ENCODE peak calls at places on chromosomes 5 and 9, in eight cellular contexts. R is Peyer's patch, C is adrenal gland, Y is K562, Z is upper lobe of right lung, P is SK-N-SH, E is colonic mucosa, K is BE2C. H is an unnamed sample.

GRCh38 chr5:109855056-109855455 is 165.3 kb downstream of the MAN2A1 start:
- DNase-seq in R (no peak), C (no peak), Y (no peak), Z (no peak), P (no peak), E (no peak), K (no peak), H (no peak)

GRCh38 chr9:114314881-114315722 is 7.8 kb upstream of the ORM1 start:
- DNase-seq in R (peak), C (peak), Y (no peak), Z (peak), P (no peak), E (peak), K (no peak), H (peak)

GRCh38 chr5:116645627-116646026 is 71.0 kb upstream of the SEMA6A start:
- DNase-seq in R (no peak), C (no peak), Y (no peak), Z (no peak), P (no peak), E (no peak), K (no peak), H (no peak)

GRCh38 chr9:77589046-77589795 is 58.9 kb downstream of the GNA14 start:
- DNase-seq in R (no peak), C (no peak), Y (no peak), Z (no peak), P (no peak), E (peak), K (no peak), H (no peak)

GRCh38 chr9:89886281-89886700 is 281.5 kb downstream of the GADD45G start:
- DNase-seq in R (no peak), C (no peak), Y (no peak), Z (peak), P (no peak), E (no peak), K (no peak), H (peak)

GRCh38 chr9:134624827-134625181 is 16.8 kb upstream of the COL5A1 start:
- DNase-seq in R (peak), C (peak), Y (no peak), Z (peak), P (no peak), E (no peak), K (peak), H (peak)

GRCh38 chr9:8408575-8409190 is 609.1 kb upstream of the DMAC1 start:
- DNase-seq in R (no peak), C (no peak), Y (no peak), Z (no peak), P (no peak), E (no peak), K (no peak), H (no peak)

GRCh38 chr5:152246401-152246800 is 158.7 kb downstream of the NMUR2 start:
- DNase-seq in R (no peak), C (peak), Y (peak), Z (no peak), P (no peak), E (no peak), K (no peak), H (no peak)

GRCh38 chr9:106502930-106503329 is 360.0 kb upstream of the ZNF462 start:
- DNase-seq in R (no peak), C (no peak), Y (no peak), Z (no peak), P (no peak), E (no peak), K (no peak), H (no peak)

GRCh38 chr5:163386352-163386751 is 51.0 kb upstream of the CCNG1 start:
- DNase-seq in R (no peak), C (no peak), Y (no peak), Z (no peak), P (no peak), E (no peak), K (no peak), H (no peak)

GRCh38 chr5:92836861-92837755 is 743.9 kb downstream of the NR2F1-AS1 start:
- DNase-seq in R (no peak), C (no peak), Y (no peak), Z (no peak), P (no peak), E (no peak), K (no peak), H (peak)

GRCh38 chr5:148145916-148146315 is 22.4 kb upstream of the SPINK14 start:
- DNase-seq in R (no peak), C (no peak), Y (no peak), Z (no peak), P (no peak), E (peak), K (no peak), H (no peak)

GRCh38 chr9:136057236-136058151 is 37.6 kb downstream of the NACC2 start:
- DNase-seq in R (peak), C (no peak), Y (no peak), Z (peak), P (peak), E (no peak), K (no peak), H (no peak)

GRCh38 chr9:84141762-84142370 is 161.3 kb downstream of the RMI1 start:
- DNase-seq in R (no peak), C (no peak), Y (no peak), Z (no peak), P (no peak), E (no peak), K (no peak), H (no peak)

GRCh38 chr5:23507278-23507685 is at the start of gene PRDM9:
- DNase-seq in R (no peak), C (peak), Y (peak), Z (peak), P (peak), E (no peak), K (peak), H (no peak)

GRCh38 chr5:82641362-82641988 is 363.3 kb upstream of the RPS23 start:
- DNase-seq in R (peak), C (peak), Y (peak), Z (no peak), P (peak), E (peak), K (peak), H (peak)

GRCh38 chr5:40291338-40291737 is 388.4 kb upstream of the PTGER4 start:
- DNase-seq in R (no peak), C (no peak), Y (no peak), Z (no peak), P (no peak), E (no peak), K (no peak), H (peak)

DNA sequence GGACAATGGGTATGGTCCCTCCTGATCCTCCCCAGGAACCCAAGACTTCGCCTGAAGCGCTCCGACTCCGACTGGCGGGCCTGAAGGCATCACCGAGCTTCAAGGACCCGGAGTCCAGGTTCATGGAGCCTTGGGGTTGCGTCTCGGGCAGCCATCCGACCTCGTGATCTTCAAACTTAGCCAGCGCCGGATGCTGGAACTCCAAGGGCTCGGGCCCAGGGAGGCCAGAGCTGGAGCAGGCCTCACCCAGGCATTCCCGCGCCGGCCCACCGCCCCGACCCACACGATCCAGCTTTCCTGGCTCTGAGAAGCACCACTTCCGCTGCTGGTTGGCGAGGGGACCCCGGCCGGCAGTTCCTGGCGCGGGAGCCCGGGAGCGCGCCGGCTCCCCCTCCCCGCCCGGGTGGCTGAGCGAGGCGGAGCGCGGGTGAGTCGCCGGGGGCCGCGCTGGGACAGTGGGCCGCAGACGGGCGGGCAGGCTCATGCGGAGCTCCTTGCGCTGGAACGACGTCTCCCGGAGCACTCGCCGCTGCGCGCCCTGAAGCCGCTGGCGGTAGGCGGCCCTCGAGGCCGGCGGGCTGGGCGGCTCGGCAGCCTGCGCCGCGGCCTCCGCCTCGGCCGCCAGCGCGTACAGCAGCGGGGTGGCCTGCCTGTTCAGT is 5.2 kb downstream of the SHROOM1 start:
- DNase-seq in R (no peak), C (no peak), Y (no peak), Z (no peak), P (no peak), E (no peak), K (no peak), H (no peak)
- H3K4me3 ChIP-seq in R (peak), C (no peak), Y (no peak), Z (peak), P (no peak), E (no peak), K (no peak), H (no peak)

DNA sequence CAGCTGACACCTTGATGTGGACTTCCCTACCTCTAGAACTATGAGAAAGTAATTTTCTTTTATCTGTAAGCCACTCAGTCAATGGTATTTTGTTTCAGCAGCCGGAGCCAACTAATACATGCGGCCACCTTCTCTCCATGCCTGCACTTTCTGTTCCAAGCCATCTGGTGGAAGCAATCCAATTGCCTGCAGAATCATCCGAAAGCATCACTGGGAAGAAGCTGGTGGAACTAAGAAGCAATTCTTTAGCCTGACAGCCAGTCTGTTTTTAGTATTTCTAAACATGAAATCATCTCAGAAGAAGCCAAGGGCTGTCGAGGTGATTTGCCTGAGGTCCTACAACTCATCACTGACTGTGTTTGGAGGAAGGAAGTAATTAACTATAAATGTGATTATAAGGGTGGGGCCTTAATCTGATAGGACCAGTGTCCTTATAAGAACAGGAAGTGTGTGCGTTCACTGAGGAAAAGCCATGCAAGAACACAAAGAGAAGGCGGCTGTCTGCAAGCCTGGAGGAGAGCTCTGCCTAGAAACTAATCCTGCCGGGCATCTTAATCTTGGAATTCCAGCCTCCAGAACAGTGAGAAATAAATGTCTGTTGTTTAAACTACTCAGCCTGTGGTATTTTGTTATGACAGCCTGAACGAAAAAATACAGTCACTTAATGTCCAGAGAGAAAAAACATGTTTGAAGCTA is 49.1 kb downstream of the NXNL2 start:
- DNase-seq in R (no peak), C (no peak), Y (no peak), Z (no peak), P (no peak), E (no peak), K (no peak), H (peak)
- TF ChIP-seq CTCF in R (no peak), C (no peak), Y (no peak), Z (no peak), P (no peak), E (no peak), K (no peak), H (peak)

GRCh38 chr9:107738789-107739188 is 249.2 kb upstream of the KLF4 start:
- DNase-seq in R (no peak), C (no peak), Y (no peak), Z (no peak), P (no peak), E (no peak), K (no peak), H (peak)

GRCh38 chr9:107737610-107737986 is 248.0 kb upstream of the KLF4 start:
- DNase-seq in R (no peak), C (no peak), Y (no peak), Z (no peak), P (no peak), E (no peak), K (no peak), H (no peak)

GRCh38 chr9:107739601-107740082 is 250.1 kb upstream of the KLF4 start:
- DNase-seq in R (no peak), C (peak), Y (no peak), Z (peak), P (no peak), E (peak), K (peak), H (peak)

GRCh38 chr9:107740088-107740980 is 250.8 kb upstream of the KLF4 start:
- DNase-seq in R (peak), C (no peak), Y (no peak), Z (no peak), P (no peak), E (peak), K (no peak), H (peak)

DNA sequence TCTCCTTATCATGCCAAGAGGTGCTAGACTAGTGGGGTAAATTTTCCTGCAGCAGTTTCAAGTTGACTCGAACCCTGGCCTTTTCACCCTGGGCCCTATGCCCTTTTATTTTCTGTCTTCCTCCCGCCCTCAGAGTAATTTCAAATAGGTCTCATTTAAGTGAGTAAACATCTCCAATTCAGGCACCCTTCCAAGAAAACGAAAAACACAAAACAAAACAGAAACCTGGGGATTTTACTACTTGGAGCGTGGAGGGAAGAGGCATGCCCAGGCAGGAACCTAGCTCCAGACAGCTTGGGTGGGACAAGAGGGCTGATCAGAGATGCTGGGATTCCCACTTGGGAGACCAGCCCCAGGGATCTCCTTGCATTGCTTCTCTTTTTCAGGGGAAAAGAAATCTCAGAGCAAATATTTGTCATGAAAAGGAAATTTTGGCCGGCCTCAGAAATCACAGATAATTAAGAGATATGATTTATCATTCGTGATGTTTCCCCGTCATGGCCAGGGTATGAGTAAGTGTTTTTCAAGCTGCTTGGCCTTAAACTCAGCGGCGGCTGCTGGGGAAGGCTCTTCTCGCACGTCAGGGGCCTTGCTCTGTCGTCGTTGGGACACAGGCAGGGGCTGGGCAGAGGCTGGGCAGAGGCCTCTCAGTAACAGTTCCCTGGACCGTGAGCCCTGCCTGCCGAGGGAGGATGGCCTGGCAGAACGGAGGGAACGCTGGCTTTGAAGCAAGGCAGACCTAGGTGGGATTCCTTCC is 248.6 kb upstream of the KLF4 start:
- DNase-seq in R (peak), C (peak), Y (no peak), Z (peak), P (no peak), E (peak), K (no peak), H (peak)
- H3K4me3 ChIP-seq in R (no peak), C (no peak), Y (no peak), Z (no peak), P (no peak), E (no peak), K (no peak), H (no peak)

GRCh38 chr5:61641748-61642565 is 309.9 kb downstream of the ZSWIM6 start:
- DNase-seq in R (no peak), C (no peak), Y (no peak), Z (no peak), P (no peak), E (no peak), K (peak), H (peak)
- TF ChIP-seq CTCF in R (no peak), C (no peak), Y (peak), Z (peak), P (peak), E (no peak), K (peak), H (peak)

DNA sequence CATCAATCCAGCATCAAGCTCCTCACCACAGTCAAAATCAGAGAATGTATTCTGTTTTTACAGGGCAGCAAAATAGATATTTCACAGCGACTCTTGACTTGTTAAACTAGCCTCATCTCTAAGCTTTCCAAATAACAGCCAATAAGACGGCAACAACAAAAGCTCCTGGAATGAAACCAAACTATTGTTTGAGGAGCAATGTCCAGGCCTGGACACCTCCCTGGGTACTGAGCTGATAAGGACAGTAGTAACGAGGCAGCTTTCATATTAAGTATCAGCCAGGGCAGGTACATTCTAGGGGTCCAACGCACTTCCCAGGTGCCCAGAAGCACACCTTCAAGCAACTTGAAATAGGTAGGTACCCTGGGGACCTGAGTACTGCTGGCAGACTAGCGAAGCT is 260.3 kb downstream of the ENC1 start:
- DNase-seq in R (no peak), C (no peak), Y (no peak), Z (no peak), P (no peak), E (no peak), K (no peak), H (no peak)
- H3K4me3 ChIP-seq in R (no peak), C (no peak), Y (no peak), Z (no peak), P (no peak), E (no peak), K (no peak), H (no peak)

GRCh38 chr5:141182248-141182647 is at the start of gene PCDHB16:
- DNase-seq in R (no peak), C (no peak), Y (no peak), Z (no peak), P (peak), E (no peak), K (peak), H (peak)
- TF ChIP-seq CTCF in R (no peak), C (peak), Y (peak), Z (peak), P (peak), E (no peak), K (peak), H (peak)

DNA sequence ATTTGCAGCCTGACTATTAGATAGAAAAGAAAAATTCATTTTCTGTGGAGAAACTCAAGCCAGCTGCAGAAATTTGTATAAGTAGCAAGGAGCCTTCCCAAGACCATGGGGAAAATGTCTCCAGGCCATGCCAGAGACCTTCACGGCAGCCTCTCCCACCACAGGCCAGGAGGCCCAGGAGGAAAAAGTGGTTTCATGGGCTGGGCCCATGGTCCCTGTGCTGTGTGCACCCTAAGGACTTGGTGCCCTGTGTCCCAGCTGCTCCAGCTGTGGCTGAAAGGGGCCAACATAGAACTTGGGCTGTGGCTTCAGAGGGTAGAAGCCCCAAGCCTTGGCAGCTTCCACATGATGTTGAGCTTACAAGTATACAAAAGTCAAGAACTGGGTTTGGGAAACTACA is 73.3 kb upstream of the TTC23L start:
- DNase-seq in R (no peak), C (no peak), Y (no peak), Z (no peak), P (no peak), E (no peak), K (no peak), H (no peak)
- H3K4me3 ChIP-seq in R (no peak), C (no peak), Y (no peak), Z (no peak), P (no peak), E (no peak), K (no peak), H (no peak)

DNA sequence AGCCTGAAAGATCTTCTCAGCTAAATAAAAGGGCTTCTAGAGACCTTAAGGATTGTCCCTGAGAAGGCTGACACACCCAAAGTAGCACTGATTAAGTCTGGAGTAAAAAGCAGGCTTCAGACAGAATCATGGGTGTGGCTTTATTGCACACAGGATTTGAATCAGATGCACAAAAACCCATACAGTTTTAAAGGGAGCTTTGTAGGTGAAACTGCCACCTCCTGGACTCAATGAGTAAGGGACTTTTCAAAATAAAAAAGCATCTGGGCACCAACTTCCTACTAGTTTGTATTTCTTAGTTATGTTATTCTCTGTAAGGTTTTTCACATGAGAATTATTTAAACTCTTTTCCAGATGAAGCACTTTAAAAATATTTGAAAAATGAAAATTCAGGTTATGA is 129.4 kb downstream of the EDIL3 start:
- DNase-seq in R (no peak), C (no peak), Y (no peak), Z (no peak), P (peak), E (no peak), K (no peak), H (peak)
- TF ChIP-seq CTCF in R (no peak), C (no peak), Y (no peak), Z (peak), P (peak), E (no peak), K (peak), H (peak)

H was measured in AG10803.